ENCODE peak calls at places on chromosomes 16 and 17, in five cellular contexts. B, Q, Z, C and U are unnamed samples.

GRCh38 chr16:70161350-70161749 is 12.2 kb upstream of the CLEC18C start:
- DNase-seq in B (peak; percentile 1), Q (no peak), Z (no peak), C (no peak), U (no peak)

GRCh38 chr17:80942360-80943345 is 49.0 kb upstream of the CHMP6 start:
- DNase-seq in B (peak; percentile 91), Q (peak; percentile 98), Z (peak; percentile 82), C (no peak), U (no peak)

GRCh38 chr17:73598131-73598680 is 46.0 kb downstream of the SDK2 start:
- DNase-seq in B (no peak), Q (no peak), Z (no peak), C (no peak), U (no peak)

GRCh38 chr17:76027159-76027839 is at the start of gene EVPL:
- DNase-seq in B (no peak), Q (no peak), Z (no peak), C (peak; percentile 91), U (no peak)

GRCh38 chr16:4915226-4915761 is 21.7 kb downstream of the PPL start:
- DNase-seq in B (no peak), Q (no peak), Z (peak; percentile 96), C (peak; percentile 95), U (no peak)

GRCh38 chr17:28371245-28372202 is at the start of gene SARM1:
- DNase-seq in B (peak; percentile 92), Q (peak; percentile 92), Z (peak; percentile 85), C (no peak), U (peak; percentile 30)

GRCh38 chr16:80369559-80369958 is 171.2 kb upstream of the DYNLRB2 start:
- DNase-seq in B (peak; percentile 9), Q (peak; percentile 47), Z (peak; percentile 60), C (no peak), U (no peak)

GRCh38 chr16:11393366-11393765 is 48.1 kb downstream of the RMI2 start:
- DNase-seq in B (no peak), Q (no peak), Z (no peak), C (no peak), U (no peak)

GRCh38 chr16:78523212-78523995 is 423.9 kb downstream of the WWOX start:
- DNase-seq in B (no peak), Q (no peak), Z (no peak), C (no peak), U (no peak)

GRCh38 chr17:77831497-77832179 is 126.9 kb upstream of the TNRC6C start:
- DNase-seq in B (no peak), Q (no peak), Z (peak; percentile 77), C (no peak), U (no peak)

GRCh38 chr16:63629272-63629671 is 1492.6 kb downstream of the CDH11 start:
- DNase-seq in B (no peak), Q (no peak), Z (no peak), C (no peak), U (no peak)

GRCh38 chr16:65388592-65388991 is 266.7 kb upstream of the CDH11 start:
- DNase-seq in B (no peak), Q (no peak), Z (peak; percentile 69), C (no peak), U (no peak)

GRCh38 chr16:77191259-77191969 is 424 bp downstream of the MON1B start:
- DNase-seq in B (peak; percentile 29), Q (peak; percentile 45), Z (no peak), C (peak; percentile 43), U (no peak)

GRCh38 chr17:49742256-49742655 is 21.7 kb downstream of the FAM117A start:
- DNase-seq in B (no peak), Q (no peak), Z (peak; percentile 34), C (peak; percentile 19), U (no peak)

GRCh38 chr16:10971560-10971961 is 27.2 kb downstream of the CLEC16A start:
- DNase-seq in B (peak; percentile 70), Q (peak; percentile 58), Z (peak; percentile 92), C (peak; percentile 82), U (peak; percentile 41)

GRCh38 chr17:40065771-40066510 is 3.2 kb downstream of the THRA start:
- DNase-seq in B (no peak), Q (no peak), Z (no peak), C (no peak), U (no peak)

GRCh38 chr16:20851601-20852000 is 45.3 kb downstream of the REXO5 start:
- DNase-seq in B (peak; percentile 77), Q (peak; percentile 71), Z (peak; percentile 92), C (peak; percentile 85), U (no peak)

GRCh38 chr16:48556913-48557351 is 53.0 kb downstream of the N4BP1 start:
- DNase-seq in B (no peak), Q (no peak), Z (peak; percentile 89), C (no peak), U (peak; percentile 45)

GRCh38 chr16:87790278-87791023 is 24.7 kb upstream of the KLHDC4 start:
- DNase-seq in B (peak; percentile 66), Q (peak; percentile 58), Z (peak; percentile 33), C (peak; percentile 39), U (no peak)

GRCh38 chr17:9115446-9116265 is 94.3 kb downstream of the NTN1 start:
- DNase-seq in B (peak; percentile 70), Q (no peak), Z (peak; percentile 6), C (no peak), U (no peak)

GRCh38 chr16:53530046-53530445 is 27.0 kb upstream of the AKTIP start:
- DNase-seq in B (no peak), Q (no peak), Z (no peak), C (no peak), U (no peak)

GRCh38 chr17:69828087-69828486 is 246.9 kb upstream of the KCNJ16 start:
- DNase-seq in B (peak; percentile 66), Q (no peak), Z (peak; percentile 69), C (no peak), U (no peak)

GRCh38 chr16:30541502-30542329 is 7.1 kb upstream of the ZNF747 start:
- DNase-seq in B (peak; percentile 54), Q (no peak), Z (peak; percentile 82), C (no peak), U (no peak)

GRCh38 chr17:66426397-66427033 is 124.1 kb downstream of the PRKCA start:
- DNase-seq in B (no peak), Q (no peak), Z (peak; percentile 14), C (no peak), U (no peak)

GRCh38 chr16:78137782-78138616 is 38.5 kb downstream of the WWOX start:
- DNase-seq in B (no peak), Q (no peak), Z (no peak), C (no peak), U (no peak)

GRCh38 chr17:80068301-80069160 is 32.1 kb downstream of the CCDC40 start:
- DNase-seq in B (peak; percentile 32), Q (peak; percentile 55), Z (peak; percentile 89), C (no peak), U (no peak)

GRCh38 chr17:1126801-1127550 is 52.8 kb downstream of the ABR start:
- DNase-seq in B (no peak), Q (no peak), Z (no peak), C (no peak), U (no peak)

GRCh38 chr16:55501549-55502322 is 7.1 kb upstream of the LPCAT2 start:
- DNase-seq in B (no peak), Q (no peak), Z (no peak), C (peak; percentile 73), U (no peak)

GRCh38 chr16:75764154-75764768 is 38.0 kb upstream of the CPHXL start:
- DNase-seq in B (peak; percentile 54), Q (peak; percentile 44), Z (peak; percentile 70), C (peak; percentile 41), U (peak; percentile 39)

DNA sequence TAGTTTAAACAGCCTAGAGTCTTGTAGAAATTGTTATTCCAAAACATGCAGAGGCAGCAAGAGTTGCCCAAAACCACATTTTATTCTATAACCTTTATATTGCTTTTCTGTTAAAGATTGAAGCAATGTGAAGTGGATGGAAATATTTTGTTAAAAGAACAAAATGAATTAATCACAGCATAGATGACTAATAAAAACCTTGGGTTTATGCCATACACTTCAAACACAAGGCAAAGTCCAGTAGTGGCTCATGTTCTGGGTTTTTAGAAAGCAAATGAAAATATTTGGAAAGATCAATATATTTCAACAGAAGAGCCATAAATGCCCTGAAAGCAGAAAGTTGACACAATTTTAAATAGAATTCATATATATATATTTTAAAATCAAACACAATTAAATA is 36.7 kb upstream of the ULK2 start:
- DNase-seq in B (no peak), Q (no peak), Z (peak; percentile 60), C (no peak), U (no peak)
- H3K36me3 ChIP-seq in B (peaks cover 63% of the 10 kb centered on the region), Q (no peaks in the 10 kb centered on the region), Z (peaks cover 26% of the 10 kb centered on the region), C (peaks cover 47% of the 10 kb centered on the region), U (peaks cover 14% of the 10 kb centered on the region)

GRCh38 chr17:3818786-3819185 is 17.8 kb upstream of the ITGAE start:
- DNase-seq in B (no peak), Q (no peak), Z (no peak), C (no peak), U (no peak)

GRCh38 chr17:3821101-3821500 is 20.1 kb upstream of the ITGAE start:
- DNase-seq in B (no peak), Q (no peak), Z (no peak), C (no peak), U (no peak)

GRCh38 chr17:3815925-3816324 is 14.9 kb upstream of the ITGAE start:
- DNase-seq in B (no peak), Q (no peak), Z (no peak), C (no peak), U (no peak)

GRCh38 chr17:3815122-3815521 is 14.1 kb upstream of the ITGAE start:
- DNase-seq in B (no peak), Q (no peak), Z (no peak), C (no peak), U (no peak)

GRCh38 chr17:3817851-3818605 is 17.0 kb upstream of the ITGAE start:
- DNase-seq in B (no peak), Q (no peak), Z (no peak), C (no peak), U (no peak)
- H3K36me3 ChIP-seq in B (peaks cover 55% of the 10 kb centered on the region), Q (no peaks in the 10 kb centered on the region), Z (peaks cover 47% of the 10 kb centered on the region), C (peaks cover 34% of the 10 kb centered on the region), U (peaks cover 25% of the 10 kb centered on the region)

GRCh38 chr16:84065536-84066132 is 23.0 kb upstream of the SLC38A8 start:
- DNase-seq in B (no peak), Q (no peak), Z (peak; percentile 62), C (no peak), U (no peak)

GRCh38 chr16:84069540-84069939 is 26.9 kb upstream of the SLC38A8 start:
- DNase-seq in B (no peak), Q (no peak), Z (no peak), C (no peak), U (no peak)

GRCh38 chr16:84068783-84069464 is 26.3 kb upstream of the SLC38A8 start:
- DNase-seq in B (no peak), Q (no peak), Z (no peak), C (no peak), U (no peak)

GRCh38 chr16:84068041-84068440 is 25.4 kb upstream of the SLC38A8 start:
- DNase-seq in B (no peak), Q (no peak), Z (no peak), C (no peak), U (no peak)

DNA sequence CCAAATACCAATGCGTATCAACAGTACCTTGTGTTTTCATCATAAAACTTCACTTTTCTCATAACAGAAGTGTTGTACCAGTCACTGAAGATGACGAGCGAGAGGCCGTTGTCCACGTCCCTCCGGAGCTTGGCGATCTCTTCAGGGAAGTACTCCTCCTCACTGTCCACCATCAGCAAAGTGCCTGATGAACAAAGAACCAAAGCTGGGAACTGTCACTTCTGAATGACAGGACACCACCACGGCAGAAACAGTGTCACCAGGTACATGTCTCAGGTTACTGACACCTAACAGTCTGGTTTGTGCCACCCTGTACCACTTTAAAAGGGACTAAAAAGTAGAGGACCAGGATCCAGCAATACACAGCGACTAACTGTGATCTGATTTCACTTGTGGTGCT is 25.0 kb upstream of the SLC38A8 start:
- DNase-seq in B (no peak), Q (no peak), Z (no peak), C (no peak), U (no peak)
- H3K36me3 ChIP-seq in B (peaks cover 48% of the 10 kb centered on the region), Q (no peaks in the 10 kb centered on the region), Z (peaks cover 40% of the 10 kb centered on the region), C (peaks cover 5% of the 10 kb centered on the region), U (peaks cover 6% of the 10 kb centered on the region)

GRCh38 chr17:4166419-4166818 is 23.4 kb downstream of the CYB5D2 start:
- DNase-seq in B (no peak), Q (no peak), Z (no peak), C (no peak), U (no peak)
- H3K36me3 ChIP-seq in B (peaks cover 43% of the 10 kb centered on the region), Q (no peaks in the 10 kb centered on the region), Z (peaks cover 55% of the 10 kb centered on the region), C (peaks cover 12% of the 10 kb centered on the region), U (peaks cover 5% of the 10 kb centered on the region)